ENCODE peak calls at places on chromosomes 13 and 19, in four cellular contexts. H is psoas muscle; B is NCI-H748 treated with DMSO at 0.1 percent for 48 hours; I is CD4-positive, alpha-beta memory T cell. J is an unnamed sample.
A peak's percentile ranks its signal among the peaks of the same experiment; 100 is the strongest.

GRCh38 chr19:379796-380195 is 29.2 kb downstream of the C2CD4C start:
- DNase-seq in H (no peak), B (no peak), I (no peak), J (no peak)

GRCh38 chr19:31338069-31338767 is 11.0 kb downstream of the TSHZ3 start:
- DNase-seq in I (no peak), B (no peak), H (peak; percentile 43), J (peak; percentile 80)

GRCh38 chr13:41053384-41053826 is 7.9 kb upstream of the WBP4 start:
- DNase-seq in I (no peak), B (no peak), H (no peak), J (no peak)

GRCh38 chr19:57056972-57057371 is 62.8 kb upstream of the USP29 start:
- DNase-seq in I (no peak), H (peak; percentile 29), B (no peak), J (peak; percentile 98)

GRCh38 chr13:63842102-63842501 is 2426.5 kb upstream of the PCDH20 start:
- DNase-seq in B (no peak), H (no peak), I (no peak), J (no peak)

GRCh38 chr13:73677041-73677589 is 457.1 kb downstream of the KLF12 start:
- DNase-seq in B (peak; percentile 49), I (no peak), H (no peak), J (no peak)

GRCh38 chr13:45468676-45469075 is 3.9 kb downstream of the COG3 start:
- DNase-seq in B (peak; percentile 27), H (no peak), I (no peak), J (no peak)

GRCh38 chr19:34712606-34713261 is 21.3 kb upstream of the ZNF181 start:
- DNase-seq in I (peak; percentile 73), B (peak; percentile 61), H (no peak), J (peak; percentile 23)

GRCh38 chr13:41137951-41138350 is 5.3 kb upstream of the KBTBD6 start:
- DNase-seq in B (no peak), I (no peak), H (no peak), J (no peak)

GRCh38 chr19:47390533-47391488 is 28.5 kb downstream of the MEIS3 start:
- DNase-seq in I (no peak), H (no peak), B (no peak), J (no peak)

GRCh38 chr19:4911786-4912672 is 2.7 kb downstream of the UHRF1 start:
- DNase-seq in I (peak; percentile 69), H (peak; percentile 74), B (no peak), J (peak; percentile 60)

GRCh38 chr13:71378992-71379905 is 487.8 kb downstream of the DACH1 start:
- DNase-seq in H (no peak), I (no peak), B (no peak), J (no peak)

GRCh38 chr13:63307239-63307638 is 1891.6 kb upstream of the PCDH20 start:
- DNase-seq in B (no peak), I (no peak), H (no peak), J (no peak)

GRCh38 chr19:570315-570714 is 2.1 kb upstream of the BSG start:
- DNase-seq in B (no peak), H (peak; percentile 23), I (peak; percentile 24), J (no peak)

GRCh38 chr13:51033431-51034185 is 77.5 kb downstream of the C13orf42 start:
- DNase-seq in I (no peak), B (peak; percentile 30), H (no peak), J (no peak)

GRCh38 chr19:48123907-48124675 is 13.5 kb upstream of the PLA2G4C start:
- DNase-seq in H (no peak), B (no peak), I (no peak), J (no peak)

GRCh38 chr19:51297406-51297805 is 14.0 kb upstream of the IGLON5 start:
- DNase-seq in B (no peak), I (no peak), H (no peak), J (no peak)

GRCh38 chr19:10836478-10837325 is 690 bp upstream of the TMED1 start:
- DNase-seq in H (peak; percentile 90), B (peak; percentile 76), I (no peak), J (peak; percentile 86)

GRCh38 chr13:45167611-45168554 is 33.0 kb downstream of the KCTD4 start:
- DNase-seq in I (no peak), B (no peak), H (no peak), J (no peak)

GRCh38 chr19:38731654-38732301 is 12.5 kb downstream of the CAPN12 start:
- DNase-seq in H (no peak), I (no peak), B (no peak), J (peak; percentile 46)

GRCh38 chr13:36026556-36026955 is 104.6 kb downstream of the DCLK1 start:
- DNase-seq in H (no peak), B (peak; percentile 52), I (no peak), J (no peak)

GRCh38 chr13:113645329-113645728 is 12.7 kb downstream of the ATP4B start:
- DNase-seq in B (no peak), H (no peak), I (no peak), J (no peak)

GRCh38 chr13:98385591-98385990 is 191.3 kb downstream of the STK24 start:
- DNase-seq in H (no peak), B (no peak), I (no peak), J (no peak)

GRCh38 chr19:15469513-15470297 is 5.4 kb upstream of the RASAL3 start:
- DNase-seq in B (no peak), I (peak; percentile 25), H (no peak), J (no peak)

GRCh38 chr13:99151516-99151915 is 49.1 kb upstream of the UBAC2 start:
- DNase-seq in H (no peak), I (no peak), B (no peak), J (no peak)

GRCh38 chr19:34974631-34975030 is 10.6 kb upstream of the ZNF792 start:
- DNase-seq in B (no peak), H (no peak), I (no peak), J (no peak)

GRCh38 chr13:21668665-21669599 is 1.9 kb upstream of the FGF9 start:
- DNase-seq in I (peak; percentile 54), H (peak; percentile 41), B (peak; percentile 58), J (peak; percentile 48)

GRCh38 chr19:49098795-49099194 is 13.5 kb downstream of the SNRNP70 start:
- DNase-seq in H (no peak), B (no peak), I (no peak), J (no peak)

GRCh38 chr13:38970380-38971051 is 20.1 kb downstream of the STOML3 start:
- DNase-seq in H (no peak), B (peak; percentile 6), I (no peak), J (no peak)

GRCh38 chr13:37127706-37128241 is 22.3 kb upstream of the CSNK1A1L start:
- DNase-seq in H (no peak), I (no peak), B (no peak), J (no peak)

GRCh38 chr13:110480161-110480560 is 81.4 kb downstream of the RAB20 start:
- DNase-seq in H (no peak), B (no peak), I (no peak), J (no peak)

GRCh38 chr13:24925318-24926231 is 161.6 kb downstream of the RNF17 start:
- DNase-seq in H (no peak), B (no peak), I (no peak), J (no peak)

GRCh38 chr19:4052114-4052992 is 14.3 kb downstream of the ZBTB7A start:
- DNase-seq in I (no peak), H (peak; percentile 66), B (no peak), J (peak; percentile 54)

GRCh38 chr13:46386996-46387851 is at the start of gene RUBCNL:
- DNase-seq in I (peak; percentile 19), B (peak; percentile 41), H (peak; percentile 37), J (no peak)

GRCh38 chr13:111900390-111901180 is 166.4 kb upstream of the SOX1 start:
- DNase-seq in H (no peak), B (no peak), I (no peak), J (no peak)

GRCh38 chr19:49801966-49802661 is 11.0 kb downstream of the FUZ start:
- DNase-seq in B (no peak), H (peak; percentile 94), I (no peak), J (peak; percentile 94)

GRCh38 chr13:92461402-92461801 is 765.2 kb upstream of the GPC6 start:
- DNase-seq in H (no peak), I (no peak), B (no peak), J (no peak)

GRCh38 chr13:46341112-46341711 is 45.8 kb downstream of the RUBCNL start:
- DNase-seq in H (no peak), B (no peak), I (no peak), J (no peak)

GRCh38 chr13:35808846-35809245 is 322.3 kb downstream of the DCLK1 start:
- DNase-seq in B (no peak), H (no peak), I (no peak), J (no peak)

GRCh38 chr19:40219721-40220276 is 1.6 kb upstream of the TTC9B start:
- DNase-seq in I (no peak), B (peak; percentile 8), H (no peak), J (no peak)